ENCODE peak calls at places on chromosomes 2 and 18, in eight cellular contexts. One of them, this sample, is unnamed.

GRCh38 chr2:108377815-108378630 is at the start of gene SULT1C4:
- DNase-seq in GM12865: no peak
- DNase-seq in neural progenitor cell: peak
- DNase-seq in endothelial cell: peak
- DNase-seq in MCF 10A: no peak
- DNase-seq in ovary: peak
- DNase-seq in dorsolateral prefrontal cortex: no peak
- DNase-seq in suprapubic skin: no peak
- DNase-seq in this sample: peak

GRCh38 chr18:76463358-76463757 is 31.7 kb downstream of the ZNF516 start:
- DNase-seq in endothelial cell: no peak
- DNase-seq in ovary: no peak
- DNase-seq in neural progenitor cell: no peak
- DNase-seq in GM12865: no peak
- DNase-seq in dorsolateral prefrontal cortex: no peak
- DNase-seq in MCF 10A: no peak
- DNase-seq in suprapubic skin: peak
- DNase-seq in this sample: no peak

GRCh38 chr2:45145073-45145899 is 136.0 kb upstream of the SIX2 start:
- DNase-seq in endothelial cell: no peak
- DNase-seq in MCF 10A: no peak
- DNase-seq in dorsolateral prefrontal cortex: no peak
- DNase-seq in ovary: no peak
- DNase-seq in GM12865: no peak
- DNase-seq in neural progenitor cell: no peak
- DNase-seq in suprapubic skin: no peak
- DNase-seq in this sample: no peak

GRCh38 chr18:58438161-58438983 is 190.5 kb downstream of the ALPK2 start:
- DNase-seq in neural progenitor cell: peak
- DNase-seq in MCF 10A: no peak
- DNase-seq in endothelial cell: no peak
- DNase-seq in suprapubic skin: no peak
- DNase-seq in dorsolateral prefrontal cortex: no peak
- DNase-seq in ovary: no peak
- DNase-seq in GM12865: peak
- DNase-seq in this sample: no peak

GRCh38 chr2:207467716-207468347 is 61.9 kb upstream of the CREB1 start:
- DNase-seq in neural progenitor cell: no peak
- DNase-seq in GM12865: peak
- DNase-seq in MCF 10A: peak
- DNase-seq in suprapubic skin: no peak
- DNase-seq in ovary: no peak
- DNase-seq in endothelial cell: no peak
- DNase-seq in dorsolateral prefrontal cortex: no peak
- DNase-seq in this sample: no peak

GRCh38 chr2:46966576-46966975 is 51.0 kb upstream of the MCFD2 start:
- DNase-seq in dorsolateral prefrontal cortex: no peak
- DNase-seq in MCF 10A: no peak
- DNase-seq in neural progenitor cell: no peak
- DNase-seq in endothelial cell: no peak
- DNase-seq in ovary: no peak
- DNase-seq in suprapubic skin: no peak
- DNase-seq in GM12865: no peak
- DNase-seq in this sample: no peak

GRCh38 chr2:27973592-27973991 is 83.1 kb downstream of the BABAM2 start:
- DNase-seq in endothelial cell: no peak
- DNase-seq in MCF 10A: no peak
- DNase-seq in ovary: no peak
- DNase-seq in GM12865: no peak
- DNase-seq in neural progenitor cell: peak
- DNase-seq in dorsolateral prefrontal cortex: no peak
- DNase-seq in suprapubic skin: no peak
- DNase-seq in this sample: no peak

GRCh38 chr2:188787661-188788044 is 186.5 kb upstream of the COL3A1 start:
- DNase-seq in MCF 10A: no peak
- DNase-seq in endothelial cell: no peak
- DNase-seq in ovary: no peak
- DNase-seq in GM12865: no peak
- DNase-seq in dorsolateral prefrontal cortex: no peak
- DNase-seq in suprapubic skin: no peak
- DNase-seq in neural progenitor cell: no peak
- DNase-seq in this sample: no peak

GRCh38 chr2:113076917-113077669 is 9.3 kb downstream of the IL1F10 start:
- DNase-seq in suprapubic skin: no peak
- DNase-seq in GM12865: no peak
- DNase-seq in endothelial cell: no peak
- DNase-seq in ovary: no peak
- DNase-seq in neural progenitor cell: no peak
- DNase-seq in dorsolateral prefrontal cortex: no peak
- DNase-seq in MCF 10A: no peak
- DNase-seq in this sample: no peak

GRCh38 chr18:77071711-77072292 is 60.8 kb downstream of the MBP start:
- DNase-seq in neural progenitor cell: no peak
- DNase-seq in suprapubic skin: no peak
- DNase-seq in dorsolateral prefrontal cortex: no peak
- DNase-seq in ovary: peak
- DNase-seq in endothelial cell: no peak
- DNase-seq in GM12865: peak
- DNase-seq in MCF 10A: peak
- DNase-seq in this sample: no peak

GRCh38 chr2:36701391-36701795 is 4.9 kb downstream of the VIT start:
- DNase-seq in GM12865: no peak
- DNase-seq in ovary: no peak
- DNase-seq in dorsolateral prefrontal cortex: no peak
- DNase-seq in endothelial cell: no peak
- DNase-seq in MCF 10A: peak
- DNase-seq in suprapubic skin: no peak
- DNase-seq in neural progenitor cell: peak
- DNase-seq in this sample: no peak

GRCh38 chr18:54939375-54939917 is 19.8 kb downstream of the CCDC68 start:
- DNase-seq in dorsolateral prefrontal cortex: no peak
- DNase-seq in endothelial cell: no peak
- DNase-seq in neural progenitor cell: no peak
- DNase-seq in ovary: no peak
- DNase-seq in suprapubic skin: no peak
- DNase-seq in MCF 10A: no peak
- DNase-seq in GM12865: peak
- DNase-seq in this sample: no peak

GRCh38 chr2:5077479-5078089 is 614.6 kb upstream of the SOX11 start:
- DNase-seq in endothelial cell: no peak
- DNase-seq in suprapubic skin: no peak
- DNase-seq in neural progenitor cell: no peak
- DNase-seq in ovary: no peak
- DNase-seq in GM12865: no peak
- DNase-seq in MCF 10A: peak
- DNase-seq in dorsolateral prefrontal cortex: no peak
- DNase-seq in this sample: no peak

GRCh38 chr18:63837556-63837955 is 49.9 kb upstream of the SERPINB2 start:
- DNase-seq in dorsolateral prefrontal cortex: no peak
- DNase-seq in endothelial cell: no peak
- DNase-seq in suprapubic skin: no peak
- DNase-seq in ovary: no peak
- DNase-seq in MCF 10A: no peak
- DNase-seq in GM12865: no peak
- DNase-seq in neural progenitor cell: no peak
- DNase-seq in this sample: no peak

GRCh38 chr2:55490554-55490953 is 29.0 kb upstream of the CFAP36 start:
- DNase-seq in ovary: peak
- DNase-seq in endothelial cell: no peak
- DNase-seq in dorsolateral prefrontal cortex: peak
- DNase-seq in GM12865: no peak
- DNase-seq in neural progenitor cell: no peak
- DNase-seq in suprapubic skin: no peak
- DNase-seq in MCF 10A: peak
- DNase-seq in this sample: no peak

GRCh38 chr2:109457811-109458210 is 156.0 kb downstream of the SEPTIN10 start:
- DNase-seq in ovary: no peak
- DNase-seq in suprapubic skin: peak
- DNase-seq in neural progenitor cell: no peak
- DNase-seq in GM12865: peak
- DNase-seq in MCF 10A: no peak
- DNase-seq in endothelial cell: no peak
- DNase-seq in dorsolateral prefrontal cortex: no peak
- DNase-seq in this sample: no peak

DNA sequence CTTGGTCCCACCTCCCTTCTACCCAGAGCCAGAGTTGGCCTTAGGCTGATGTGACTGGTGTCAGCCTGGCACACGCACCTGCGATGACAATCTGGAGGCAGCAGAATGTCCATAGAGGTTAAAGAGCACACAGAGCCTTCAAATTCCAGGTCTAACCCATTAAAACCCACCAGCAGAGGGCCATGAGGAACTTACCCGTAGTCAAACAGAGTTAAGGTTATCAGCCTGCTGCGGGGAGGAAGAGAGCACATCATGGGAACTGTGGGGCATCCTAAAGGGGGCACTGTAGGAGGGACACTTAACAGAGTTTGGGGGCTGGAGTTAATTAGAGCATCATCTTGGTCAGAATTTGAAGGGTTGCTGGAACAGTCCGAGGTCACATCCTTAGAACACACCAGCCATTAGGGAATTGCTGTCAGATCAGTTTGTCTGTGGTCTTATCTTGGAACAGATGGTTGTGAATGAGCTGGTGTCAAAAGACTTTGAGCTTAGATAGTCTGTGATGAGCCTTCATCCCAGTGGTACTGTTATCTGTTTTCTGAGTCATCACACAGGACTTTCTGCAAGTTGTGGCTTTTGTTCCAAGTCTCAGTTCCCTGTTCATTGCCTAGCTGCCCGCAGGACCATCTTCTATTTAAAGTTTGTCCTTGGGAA is 248.6 kb downstream of the LOXHD1 start:
- DNase-seq in ovary: no peak
- DNase-seq in GM12865: peak
- DNase-seq in suprapubic skin: no peak
- DNase-seq in MCF 10A: no peak
- DNase-seq in neural progenitor cell: peak
- DNase-seq in endothelial cell: peak
- DNase-seq in dorsolateral prefrontal cortex: no peak
- DNase-seq in this sample: no peak
- TF ChIP-seq CTCF in ovary: no peak
- TF ChIP-seq CTCF in GM12865: peak
- TF ChIP-seq CTCF in suprapubic skin: no peak
- TF ChIP-seq CTCF in MCF 10A: no peak
- TF ChIP-seq CTCF in neural progenitor cell: peak
- TF ChIP-seq CTCF in endothelial cell: peak
- TF ChIP-seq CTCF in dorsolateral prefrontal cortex: no peak
- TF ChIP-seq CTCF in this sample: peak

GRCh38 chr2:23680951-23681350 is 246.0 kb downstream of the ATAD2B start:
- DNase-seq in neural progenitor cell: no peak
- DNase-seq in suprapubic skin: no peak
- DNase-seq in GM12865: no peak
- DNase-seq in endothelial cell: no peak
- DNase-seq in MCF 10A: no peak
- DNase-seq in dorsolateral prefrontal cortex: no peak
- DNase-seq in ovary: no peak
- DNase-seq in this sample: no peak

GRCh38 chr2:23681356-23682140 is 245.4 kb downstream of the ATAD2B start:
- DNase-seq in ovary: no peak
- DNase-seq in endothelial cell: no peak
- DNase-seq in suprapubic skin: no peak
- DNase-seq in GM12865: no peak
- DNase-seq in dorsolateral prefrontal cortex: no peak
- DNase-seq in neural progenitor cell: no peak
- DNase-seq in MCF 10A: no peak
- DNase-seq in this sample: no peak

GRCh38 chr2:23679044-23679443 is 247.9 kb downstream of the ATAD2B start:
- DNase-seq in MCF 10A: no peak
- DNase-seq in GM12865: no peak
- DNase-seq in suprapubic skin: no peak
- DNase-seq in ovary: no peak
- DNase-seq in endothelial cell: no peak
- DNase-seq in dorsolateral prefrontal cortex: no peak
- DNase-seq in neural progenitor cell: no peak
- DNase-seq in this sample: no peak

GRCh38 chr2:23673830-23674679 is 252.9 kb downstream of the ATAD2B start:
- DNase-seq in GM12865: no peak
- DNase-seq in endothelial cell: peak
- DNase-seq in neural progenitor cell: peak
- DNase-seq in MCF 10A: peak
- DNase-seq in dorsolateral prefrontal cortex: no peak
- DNase-seq in suprapubic skin: no peak
- DNase-seq in ovary: no peak
- DNase-seq in this sample: peak

GRCh38 chr2:23677836-23678235 is 249.1 kb downstream of the ATAD2B start:
- DNase-seq in neural progenitor cell: no peak
- DNase-seq in MCF 10A: no peak
- DNase-seq in endothelial cell: no peak
- DNase-seq in suprapubic skin: no peak
- DNase-seq in ovary: no peak
- DNase-seq in dorsolateral prefrontal cortex: no peak
- DNase-seq in GM12865: no peak
- DNase-seq in this sample: no peak
- TF ChIP-seq CTCF in neural progenitor cell: no peak
- TF ChIP-seq CTCF in MCF 10A: no peak
- TF ChIP-seq CTCF in endothelial cell: no peak
- TF ChIP-seq CTCF in suprapubic skin: no peak
- TF ChIP-seq CTCF in ovary: no peak
- TF ChIP-seq CTCF in dorsolateral prefrontal cortex: no peak
- TF ChIP-seq CTCF in GM12865: no peak
- TF ChIP-seq CTCF in this sample: no peak

GRCh38 chr2:120508581-120509041 is 162.7 kb downstream of the INHBB start:
- DNase-seq in suprapubic skin: peak
- DNase-seq in neural progenitor cell: no peak
- DNase-seq in endothelial cell: no peak
- DNase-seq in ovary: no peak
- DNase-seq in MCF 10A: peak
- DNase-seq in dorsolateral prefrontal cortex: no peak
- DNase-seq in GM12865: no peak
- DNase-seq in this sample: no peak
- TF ChIP-seq CTCF in suprapubic skin: no peak
- TF ChIP-seq CTCF in neural progenitor cell: no peak
- TF ChIP-seq CTCF in endothelial cell: no peak
- TF ChIP-seq CTCF in ovary: no peak
- TF ChIP-seq CTCF in MCF 10A: no peak
- TF ChIP-seq CTCF in dorsolateral prefrontal cortex: no peak
- TF ChIP-seq CTCF in GM12865: no peak
- TF ChIP-seq CTCF in this sample: no peak

DNA sequence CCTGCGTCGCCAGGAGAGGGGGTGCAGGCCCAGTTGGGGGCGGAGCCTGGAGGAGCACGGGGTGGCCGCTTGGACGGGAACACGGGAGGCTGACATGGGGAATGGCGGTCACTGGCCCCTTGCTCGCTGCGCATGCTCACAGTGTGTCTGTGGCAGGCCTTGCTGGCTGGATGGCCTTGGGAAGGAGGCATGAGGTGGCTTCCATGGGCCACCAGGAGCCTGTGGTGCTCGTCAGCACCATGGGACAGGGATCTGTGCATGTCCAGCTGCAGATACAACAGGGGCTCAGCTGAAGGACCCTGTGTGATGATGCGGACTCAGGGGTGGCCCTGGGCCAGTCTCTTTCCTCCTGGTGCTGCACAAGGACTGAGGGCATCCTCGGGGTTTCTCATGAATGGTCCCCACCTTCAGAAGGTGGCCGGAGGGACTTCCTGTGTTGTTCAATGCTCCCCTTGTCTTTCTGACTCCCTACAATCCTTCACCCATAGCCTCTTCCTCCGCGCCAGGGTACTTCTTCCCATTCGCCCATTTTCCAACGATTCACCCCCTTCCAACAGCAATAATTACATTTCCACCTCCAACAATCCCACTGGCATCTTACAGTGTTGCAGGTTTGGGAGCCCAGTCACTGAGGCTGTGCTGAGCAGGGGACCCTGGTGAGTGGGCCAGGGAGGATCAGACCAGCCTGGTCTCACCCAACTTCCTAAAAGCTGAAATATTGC is 3.4 kb upstream of the SP140L start:
- DNase-seq in ovary: no peak
- DNase-seq in suprapubic skin: no peak
- DNase-seq in endothelial cell: no peak
- DNase-seq in neural progenitor cell: no peak
- DNase-seq in dorsolateral prefrontal cortex: no peak
- DNase-seq in GM12865: no peak
- DNase-seq in MCF 10A: no peak
- DNase-seq in this sample: no peak
- TF ChIP-seq CTCF in ovary: no peak
- TF ChIP-seq CTCF in suprapubic skin: no peak
- TF ChIP-seq CTCF in endothelial cell: no peak
- TF ChIP-seq CTCF in neural progenitor cell: no peak
- TF ChIP-seq CTCF in dorsolateral prefrontal cortex: no peak
- TF ChIP-seq CTCF in GM12865: peak
- TF ChIP-seq CTCF in MCF 10A: peak
- TF ChIP-seq CTCF in this sample: no peak

This sample was measured in neural crest cell.